ENCODE peak calls at places on chromosomes 6 and 20, in six cellular contexts. O is fibroblast of lung, U is Caco-2, M is left ventricle myocardium inferior, S is tibial artery, C is foreskin keratinocyte. W is an unnamed sample. For H3K4me1, the result is how much of the 10 kb centered on the place peaks cover.

GRCh38 chr6:26431258-26432162 is 8.8 kb upstream of the BTN3A3 start:
- DNase-seq in O (peak), U (no peak), M (no peak), S (peak), C (no peak), W (no peak)

GRCh38 chr6:145929037-145929633 is 35.0 kb downstream of the SHPRH start:
- DNase-seq in O (peak), U (no peak), M (no peak), S (no peak), C (peak), W (no peak)

GRCh38 chr20:15674253-15675145 is 898.7 kb downstream of the KIF16B start:
- DNase-seq in O (peak), U (no peak), M (no peak), S (no peak), C (no peak), W (no peak)

GRCh38 chr6:114452785-114453401 is 110.1 kb upstream of the HS3ST5 start:
- DNase-seq in O (no peak), U (no peak), M (no peak), S (no peak), C (no peak), W (no peak)

GRCh38 chr6:43927525-43928210 is 157.7 kb downstream of the VEGFA start:
- DNase-seq in O (no peak), U (no peak), M (peak), S (peak), C (peak), W (no peak)

GRCh38 chr6:16766043-16766521 is 4.8 kb upstream of the ATXN1 start:
- DNase-seq in O (peak), U (no peak), M (no peak), S (no peak), C (peak), W (no peak)

GRCh38 chr6:136471922-136472321 is 78.3 kb downstream of the MAP7 start:
- DNase-seq in O (no peak), U (no peak), M (no peak), S (no peak), C (no peak), W (no peak)

GRCh38 chr6:90413867-90414266 is 117.2 kb upstream of the BACH2 start:
- DNase-seq in O (peak), U (no peak), M (no peak), S (no peak), C (no peak), W (no peak)

GRCh38 chr20:57841297-57841866 is 131.6 kb upstream of the PMEPA1 start:
- DNase-seq in O (no peak), U (no peak), M (no peak), S (no peak), C (no peak), W (no peak)

GRCh38 chr20:61118429-61119224 is 133.4 kb upstream of the CDH4 start:
- DNase-seq in O (peak), U (no peak), M (no peak), S (no peak), C (no peak), W (no peak)

GRCh38 chr6:72916298-72916697 is 294.4 kb downstream of the KCNQ5 start:
- DNase-seq in O (no peak), U (no peak), M (no peak), S (no peak), C (no peak), W (no peak)
- H3K4me1 ChIP-seq in O (under half), U (under half), M (under half), S (under half), C (under half), W (under half)

GRCh38 chr20:21214431-21214830 is 88.5 kb downstream of the KIZ start:
- DNase-seq in O (no peak), U (no peak), M (no peak), S (no peak), C (peak), W (no peak)
- H3K4me1 ChIP-seq in O (under half), U (under half), M (under half), S (under half), C (under half), W (under half)

DNA sequence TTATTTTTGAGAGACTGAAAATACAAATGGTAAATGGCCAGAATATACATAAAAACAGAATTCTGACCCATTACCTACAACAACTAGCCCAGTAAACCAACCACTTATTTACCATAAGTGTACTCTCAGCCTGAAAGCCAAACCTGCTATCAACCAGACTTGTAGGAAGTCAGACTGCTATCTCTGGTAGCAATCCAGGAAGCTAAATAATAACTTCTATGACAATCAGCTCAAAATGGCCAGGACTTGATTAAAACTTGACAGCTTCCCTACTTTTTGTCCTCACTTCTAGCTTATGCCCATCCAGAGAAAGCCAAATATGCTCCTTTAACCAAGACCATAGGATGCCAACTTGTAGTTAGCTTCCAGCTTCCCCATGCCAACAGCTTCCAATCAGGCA is 4.7 kb upstream of the WTAP start:
- DNase-seq in O (no peak), U (no peak), M (no peak), S (no peak), C (no peak), W (no peak)
- H3K4me1 ChIP-seq in O (under half), U (under half), M (under half), S (under half), C (under half), W (under half)

DNA sequence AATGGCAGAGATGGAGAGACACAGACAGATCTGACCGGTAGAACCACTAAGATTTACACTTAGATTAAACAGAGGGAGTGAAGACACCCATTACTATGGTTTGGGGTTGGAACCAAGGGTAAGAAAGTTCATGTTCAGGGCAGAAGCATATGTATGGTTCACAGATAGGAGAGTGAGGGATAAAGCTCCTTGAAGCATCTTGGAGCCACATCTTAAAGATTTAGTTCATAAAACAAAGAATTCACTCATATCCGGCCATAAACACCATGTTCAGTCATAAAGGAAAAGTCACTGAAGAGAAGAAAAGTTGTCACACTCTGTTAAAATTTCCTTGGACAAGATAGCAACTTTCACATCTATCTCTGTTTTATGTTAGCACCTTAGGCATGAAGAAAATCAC is 18.0 kb downstream of the STX7 start:
- DNase-seq in O (no peak), U (no peak), M (no peak), S (no peak), C (no peak), W (no peak)
- H3K4me1 ChIP-seq in O (under half), U (under half), M (half or more), S (under half), C (under half), W (under half)

DNA sequence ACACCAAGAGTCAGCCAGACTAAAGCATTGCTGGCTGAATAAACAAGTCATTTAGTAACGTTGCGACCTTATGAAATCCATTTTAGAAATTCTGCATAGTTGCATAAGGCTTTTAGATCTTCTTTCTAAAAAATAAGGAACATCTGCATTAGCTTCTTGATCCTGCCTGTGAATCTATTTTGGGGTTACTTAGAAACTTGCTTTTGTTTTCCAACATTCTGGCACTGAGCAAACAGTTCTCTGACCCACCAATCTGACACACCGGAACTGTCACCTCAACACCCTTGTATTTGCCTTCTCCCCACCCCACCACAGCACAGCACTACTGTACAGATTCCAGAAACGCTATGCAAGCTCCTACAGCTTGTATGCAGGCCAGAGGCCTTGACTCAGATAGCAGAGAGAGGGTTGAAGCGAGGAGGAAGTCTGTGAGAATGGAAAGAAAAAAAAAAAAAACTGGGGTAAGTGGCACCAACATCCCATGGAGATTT is 55.0 kb downstream of the KIF13A start:
- DNase-seq in O (peak), U (no peak), M (peak), S (no peak), C (peak), W (peak)
- H3K4me1 ChIP-seq in O (under half), U (under half), M (half or more), S (under half), C (half or more), W (half or more)

GRCh38 chr6:107727096-107727757 is 96.9 kb downstream of the SCML4 start:
- DNase-seq in O (no peak), U (no peak), M (no peak), S (no peak), C (no peak), W (no peak)

GRCh38 chr6:107728564-107728897 is 95.6 kb downstream of the SCML4 start:
- DNase-seq in O (no peak), U (no peak), M (no peak), S (no peak), C (no peak), W (no peak)

GRCh38 chr6:107730683-107731314 is 93.3 kb downstream of the SCML4 start:
- DNase-seq in O (no peak), U (peak), M (no peak), S (no peak), C (no peak), W (no peak)

GRCh38 chr6:107730106-107730505 is 94.0 kb downstream of the SCML4 start:
- DNase-seq in O (no peak), U (no peak), M (no peak), S (no peak), C (no peak), W (no peak)

DNA sequence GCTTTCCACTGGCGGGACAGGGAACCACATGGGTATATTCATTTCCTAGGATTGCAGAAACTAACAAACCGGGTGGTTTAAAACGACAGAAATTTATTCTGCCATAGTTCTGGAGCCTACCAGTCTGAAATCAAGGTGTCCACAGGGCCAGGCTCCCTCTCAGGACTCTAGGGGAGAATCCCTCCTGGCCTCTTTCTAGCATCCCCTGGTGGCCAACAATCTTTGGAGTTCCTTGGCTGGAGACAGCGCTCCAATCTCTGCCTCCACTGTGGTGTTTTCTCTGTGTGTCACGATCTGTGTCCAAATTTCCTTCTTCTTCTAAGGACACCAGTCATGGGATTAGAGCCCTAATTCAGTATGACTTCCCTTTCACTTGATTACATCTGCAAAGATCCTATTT is 95.0 kb downstream of the SCML4 start:
- DNase-seq in O (no peak), U (no peak), M (no peak), S (no peak), C (no peak), W (no peak)
- H3K4me1 ChIP-seq in O (under half), U (under half), M (under half), S (under half), C (under half), W (under half)

GRCh38 chr6:31821301-31822037 is 6.1 kb upstream of the HSPA1B start:
- DNase-seq in O (peak), U (peak), M (peak), S (peak), C (no peak), W (peak)
- H3K4me1 ChIP-seq in O (under half), U (half or more), M (half or more), S (under half), C (under half), W (under half)